ENCODE peak calls at places on chromosomes 6 and 20, in six cellular contexts. C is iPS DF 6.9, J is sigmoid colon, U is mucosa of descending colon, I is body of pancreas, B is heart left ventricle. W is an unnamed sample.

GRCh38 chr6:84522135-84522535 is 242.3 kb downstream of the TBX18 start:
- DNase-seq in C (no peak), J (no peak), U (no peak), I (no peak), B (no peak), W (no peak)

GRCh38 chr6:168410035-168410434 is 30.9 kb upstream of the SMOC2 start:
- DNase-seq in C (no peak), J (no peak), U (no peak), I (no peak), B (no peak), W (no peak)

GRCh38 chr6:116370717-116371383 is at the start of gene DSE:
- DNase-seq in C (no peak), J (peak; percentile 94), U (peak; percentile 79), I (peak; percentile 40), B (peak; percentile 90), W (peak; percentile 22)

GRCh38 chr6:140107216-140107615 is 732.8 kb upstream of the CITED2 start:
- DNase-seq in C (no peak), J (no peak), U (no peak), I (no peak), B (no peak), W (no peak)

GRCh38 chr20:63215101-63216040 is 560 bp downstream of the YTHDF1 start:
- DNase-seq in C (no peak), J (no peak), U (peak; percentile 59), I (peak; percentile 19), B (no peak), W (peak; percentile 9)

GRCh38 chr6:166836785-166837718 is 119.3 kb downstream of the RNASET2 start:
- DNase-seq in C (no peak), J (no peak), U (no peak), I (no peak), B (no peak), W (no peak)

GRCh38 chr20:19823216-19823615 is 65.2 kb downstream of the RIN2 start:
- DNase-seq in C (no peak), J (no peak), U (no peak), I (no peak), B (no peak), W (no peak)

GRCh38 chr6:70709826-70710225 is 42.1 kb downstream of the SMAP1 start:
- DNase-seq in C (no peak), J (no peak), U (no peak), I (no peak), B (no peak), W (no peak)

GRCh38 chr6:89200706-89201215 is 16.4 kb downstream of the GABRR1 start:
- DNase-seq in C (no peak), J (no peak), U (no peak), I (no peak), B (no peak), W (no peak)

GRCh38 chr20:24402234-24402633 is 67.2 kb upstream of the SYNDIG1 start:
- DNase-seq in C (no peak), J (no peak), U (no peak), I (no peak), B (no peak), W (no peak)

GRCh38 chr6:20702366-20702765 is 168.1 kb downstream of the CDKAL1 start:
- DNase-seq in C (no peak), J (no peak), U (no peak), I (no peak), B (no peak), W (no peak)

GRCh38 chr6:20704325-20704724 is 170.1 kb downstream of the CDKAL1 start:
- DNase-seq in C (no peak), J (no peak), U (no peak), I (no peak), B (no peak), W (no peak)

GRCh38 chr6:20700375-20700774 is 166.1 kb downstream of the CDKAL1 start:
- DNase-seq in C (no peak), J (no peak), U (peak; percentile 33), I (no peak), B (no peak), W (no peak)

GRCh38 chr6:20705741-20706140 is 171.5 kb downstream of the CDKAL1 start:
- DNase-seq in C (no peak), J (no peak), U (no peak), I (no peak), B (no peak), W (no peak)

GRCh38 chr6:20703049-20703448 is 168.8 kb downstream of the CDKAL1 start:
- DNase-seq in C (no peak), J (no peak), U (no peak), I (no peak), B (no peak), W (no peak)
- H3K4me1 ChIP-seq in C (peaks cover 5% of the 10 kb centered on the region), J (no peaks in the 10 kb centered on the region), U (peaks cover 18% of the 10 kb centered on the region), I (peaks cover 41% of the 10 kb centered on the region), B (no peaks in the 10 kb centered on the region), W (no peaks in the 10 kb centered on the region)

DNA sequence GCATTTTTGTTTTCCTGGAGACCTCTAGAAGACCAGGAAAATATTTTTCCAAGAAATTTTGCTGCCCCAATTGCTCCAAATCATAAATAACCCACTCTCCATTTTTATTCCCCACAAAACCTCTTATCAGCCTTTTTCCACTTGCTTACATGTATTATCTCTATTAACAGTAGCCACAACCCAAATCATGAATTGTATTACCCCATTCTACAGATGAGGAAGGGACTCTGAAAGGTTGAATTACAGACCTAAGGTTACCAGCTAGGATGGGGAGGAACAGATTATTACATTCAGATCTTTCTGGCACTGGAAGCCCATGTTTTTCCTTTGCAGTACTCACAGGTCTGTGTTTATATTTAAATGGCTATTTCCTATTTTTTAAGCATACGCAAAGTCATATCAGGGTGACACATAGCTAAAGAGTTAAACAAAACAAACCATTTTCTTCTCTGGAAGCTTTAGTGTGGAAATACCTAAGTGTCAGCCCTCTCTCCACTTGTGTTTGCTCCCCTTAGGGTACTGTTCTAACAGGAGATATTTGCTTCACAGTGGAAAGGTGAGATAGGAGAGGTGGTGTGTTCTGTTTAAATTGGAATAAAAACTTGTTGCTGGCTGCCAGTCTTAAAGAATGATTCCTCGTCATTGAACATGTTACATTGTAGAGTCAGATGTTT is 18.7 kb downstream of the PHACTR2 start:
- DNase-seq in C (no peak), J (no peak), U (no peak), I (no peak), B (no peak), W (no peak)
- H3K4me1 ChIP-seq in C (peaks cover 1% of the 10 kb centered on the region), J (peaks cover 37% of the 10 kb centered on the region), U (no peaks in the 10 kb centered on the region), I (peaks cover 37% of the 10 kb centered on the region), B (peaks cover 82% of the 10 kb centered on the region), W (peaks cover 9% of the 10 kb centered on the region)

GRCh38 chr6:53433617-53434285 is 85.0 kb upstream of the ELOVL5 start:
- DNase-seq in C (no peak), J (no peak), U (no peak), I (no peak), B (no peak), W (no peak)

GRCh38 chr6:53440331-53440730 is 91.6 kb upstream of the ELOVL5 start:
- DNase-seq in C (no peak), J (no peak), U (no peak), I (no peak), B (no peak), W (no peak)

GRCh38 chr6:53437557-53438202 is 88.9 kb upstream of the ELOVL5 start:
- DNase-seq in C (peak; percentile 13), J (no peak), U (no peak), I (no peak), B (no peak), W (peak; percentile 46)

GRCh38 chr6:53439556-53439955 is 90.8 kb upstream of the ELOVL5 start:
- DNase-seq in C (no peak), J (no peak), U (no peak), I (no peak), B (no peak), W (no peak)

DNA sequence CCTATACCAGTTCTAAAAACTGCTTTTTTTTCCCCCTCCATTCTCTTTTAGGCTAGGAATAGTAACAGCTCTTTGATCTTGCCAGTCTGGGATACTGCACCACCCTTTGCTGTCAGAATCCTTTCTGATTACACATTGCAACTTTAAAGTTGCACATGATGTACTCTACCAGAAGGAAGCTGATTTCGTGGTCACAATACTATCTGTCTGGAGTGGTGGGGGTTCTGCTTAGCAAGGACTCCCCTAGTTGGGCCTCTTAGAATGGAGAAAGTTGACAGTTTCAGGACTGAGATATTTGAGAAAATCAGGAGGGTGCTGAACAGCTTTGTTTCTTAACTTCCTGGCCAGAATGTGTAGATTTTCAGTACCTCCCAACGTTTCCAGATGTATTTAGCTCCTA is 88.2 kb upstream of the ELOVL5 start:
- DNase-seq in C (no peak), J (no peak), U (no peak), I (no peak), B (no peak), W (no peak)
- H3K4me1 ChIP-seq in C (no peaks in the 10 kb centered on the region), J (peaks cover 18% of the 10 kb centered on the region), U (no peaks in the 10 kb centered on the region), I (peaks cover 7% of the 10 kb centered on the region), B (peaks cover 22% of the 10 kb centered on the region), W (no peaks in the 10 kb centered on the region)

GRCh38 chr6:30009113-30009512 is 52.0 kb upstream of the POLR1H start:
- DNase-seq in C (no peak), J (no peak), U (no peak), I (no peak), B (no peak), W (no peak)

GRCh38 chr6:30013296-30013922 is 47.7 kb upstream of the POLR1H start:
- DNase-seq in C (no peak), J (no peak), U (peak; percentile 84), I (peak; percentile 22), B (no peak), W (peak; percentile 41)
- H3K4me1 ChIP-seq in C (no peaks in the 10 kb centered on the region), J (no peaks in the 10 kb centered on the region), U (no peaks in the 10 kb centered on the region), I (no peaks in the 10 kb centered on the region), B (no peaks in the 10 kb centered on the region), W (no peaks in the 10 kb centered on the region)

GRCh38 chr6:36701401-36701991 is 3.9 kb downstream of the RAB44 start:
- DNase-seq in C (no peak), J (peak; percentile 49), U (no peak), I (no peak), B (no peak), W (peak; percentile 51)
- H3K4me1 ChIP-seq in C (no peaks in the 10 kb centered on the region), J (no peaks in the 10 kb centered on the region), U (no peaks in the 10 kb centered on the region), I (no peaks in the 10 kb centered on the region), B (no peaks in the 10 kb centered on the region), W (no peaks in the 10 kb centered on the region)

GRCh38 chr20:21052686-21053001 is 53.5 kb downstream of the LINC00237 start:
- DNase-seq in C (no peak), J (no peak), U (no peak), I (no peak), B (no peak), W (no peak)
- H3K4me1 ChIP-seq in C (peaks cover 2% of the 10 kb centered on the region), J (no peaks in the 10 kb centered on the region), U (no peaks in the 10 kb centered on the region), I (no peaks in the 10 kb centered on the region), B (no peaks in the 10 kb centered on the region), W (no peaks in the 10 kb centered on the region)

DNA sequence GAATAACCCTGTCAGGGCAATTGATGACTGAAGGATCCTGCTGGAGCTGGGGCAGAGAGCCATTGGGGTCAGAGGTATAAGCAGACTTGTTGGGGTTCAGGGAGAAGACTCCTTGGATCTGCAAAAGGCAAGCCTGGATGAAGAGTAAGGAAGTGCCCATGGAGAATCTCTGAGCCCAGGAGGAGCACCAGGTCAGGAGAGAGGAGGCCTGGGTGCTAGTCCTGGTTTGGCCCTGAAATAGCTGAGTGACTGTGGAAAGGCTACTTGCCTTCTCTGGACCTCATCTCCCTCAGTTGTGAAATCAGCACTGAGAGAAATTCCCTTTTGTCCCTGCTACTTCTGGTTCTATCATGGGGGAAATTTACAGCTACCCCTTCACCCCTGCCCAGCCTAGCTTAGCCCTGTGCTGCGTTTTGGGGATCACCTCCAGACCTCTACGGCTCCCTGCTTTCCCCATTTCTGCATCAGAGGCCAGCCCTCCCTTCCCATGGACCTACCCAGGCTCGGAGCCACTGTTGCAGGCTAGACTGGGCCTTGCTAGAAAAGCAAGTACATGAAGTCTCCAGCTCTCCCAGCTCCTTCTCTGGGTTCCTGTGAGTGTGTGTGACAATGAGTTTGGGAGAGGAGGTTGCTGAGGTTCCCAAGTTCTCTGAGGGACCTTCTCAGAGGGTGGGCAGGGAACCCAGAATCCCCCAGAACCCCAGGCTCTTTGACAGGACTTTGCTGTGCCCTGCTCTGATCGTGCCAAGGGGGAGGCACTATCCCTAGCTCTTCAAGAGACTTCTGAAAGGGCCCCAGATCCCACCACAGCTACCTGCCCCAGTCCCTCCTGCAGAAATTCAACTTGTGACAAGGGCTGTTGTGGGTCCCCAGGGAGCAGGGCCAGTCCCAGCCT is 2.3 kb upstream of the NCR2 start:
- DNase-seq in C (no peak), J (no peak), U (no peak), I (no peak), B (no peak), W (no peak)
- H3K4me1 ChIP-seq in C (peaks cover 2% of the 10 kb centered on the region), J (no peaks in the 10 kb centered on the region), U (no peaks in the 10 kb centered on the region), I (no peaks in the 10 kb centered on the region), B (no peaks in the 10 kb centered on the region), W (peaks cover 21% of the 10 kb centered on the region)